ENCODE peak calls at places on chromosome 18, in nine cellular contexts. One of them, this sample, is unnamed. For H3K4me1, the result is how much of the 10 kb centered on the place peaks cover.

GRCh38 chr18:12904012-12904516 is 20.0 kb upstream of the PTPN2 start:
- DNase-seq in upper lobe of right lung: no peak
- DNase-seq in GM23338: no peak
- DNase-seq in neural progenitor cell: no peak
- DNase-seq in IMR-90: no peak
- DNase-seq in DND-41: peak
- DNase-seq in H9: no peak
- DNase-seq in K562: peak
- DNase-seq in left ventricle myocardium inferior: peak
- DNase-seq in this sample: no peak

GRCh38 chr18:41529093-41529492 is 425.9 kb upstream of the PIK3C3 start:
- DNase-seq in DND-41: no peak
- DNase-seq in neural progenitor cell: no peak
- DNase-seq in IMR-90: no peak
- DNase-seq in K562: no peak
- DNase-seq in H9: no peak
- DNase-seq in GM23338: no peak
- DNase-seq in upper lobe of right lung: no peak
- DNase-seq in left ventricle myocardium inferior: no peak
- DNase-seq in this sample: no peak

GRCh38 chr18:79951545-79952456 is at the start of gene SLC66A2:
- DNase-seq in left ventricle myocardium inferior: peak
- DNase-seq in neural progenitor cell: peak
- DNase-seq in H9: peak
- DNase-seq in upper lobe of right lung: peak
- DNase-seq in GM23338: peak
- DNase-seq in DND-41: peak
- DNase-seq in IMR-90: peak
- DNase-seq in K562: peak
- DNase-seq in this sample: peak

GRCh38 chr18:32138332-32138731 is 46.7 kb downstream of the RNF138 start:
- DNase-seq in upper lobe of right lung: no peak
- DNase-seq in DND-41: no peak
- DNase-seq in IMR-90: no peak
- DNase-seq in neural progenitor cell: no peak
- DNase-seq in H9: no peak
- DNase-seq in left ventricle myocardium inferior: no peak
- DNase-seq in GM23338: no peak
- DNase-seq in K562: peak
- DNase-seq in this sample: no peak

GRCh38 chr18:22340340-22340739 is 77.4 kb downstream of the CTAGE1 start:
- DNase-seq in IMR-90: no peak
- DNase-seq in GM23338: no peak
- DNase-seq in K562: no peak
- DNase-seq in upper lobe of right lung: no peak
- DNase-seq in neural progenitor cell: no peak
- DNase-seq in left ventricle myocardium inferior: no peak
- DNase-seq in DND-41: no peak
- DNase-seq in H9: no peak
- DNase-seq in this sample: no peak

GRCh38 chr18:42931501-42931900 is 184.0 kb downstream of the RIT2 start:
- DNase-seq in H9: no peak
- DNase-seq in K562: no peak
- DNase-seq in GM23338: no peak
- DNase-seq in DND-41: no peak
- DNase-seq in left ventricle myocardium inferior: no peak
- DNase-seq in IMR-90: peak
- DNase-seq in neural progenitor cell: no peak
- DNase-seq in upper lobe of right lung: no peak
- DNase-seq in this sample: no peak

GRCh38 chr18:80132196-80132812 is 23.2 kb downstream of the ADNP2 start:
- DNase-seq in left ventricle myocardium inferior: no peak
- DNase-seq in DND-41: no peak
- DNase-seq in GM23338: no peak
- DNase-seq in upper lobe of right lung: no peak
- DNase-seq in neural progenitor cell: no peak
- DNase-seq in K562: no peak
- DNase-seq in H9: no peak
- DNase-seq in IMR-90: no peak
- DNase-seq in this sample: no peak

GRCh38 chr18:36045241-36045999 is 21.9 kb downstream of the RPRD1A start:
- DNase-seq in H9: no peak
- DNase-seq in left ventricle myocardium inferior: no peak
- DNase-seq in neural progenitor cell: no peak
- DNase-seq in GM23338: peak
- DNase-seq in IMR-90: no peak
- DNase-seq in K562: no peak
- DNase-seq in upper lobe of right lung: no peak
- DNase-seq in DND-41: no peak
- DNase-seq in this sample: no peak

GRCh38 chr18:51107082-51107481 is 77.1 kb downstream of the SMAD4 start:
- DNase-seq in IMR-90: no peak
- DNase-seq in DND-41: no peak
- DNase-seq in neural progenitor cell: no peak
- DNase-seq in GM23338: no peak
- DNase-seq in upper lobe of right lung: no peak
- DNase-seq in H9: no peak
- DNase-seq in K562: no peak
- DNase-seq in left ventricle myocardium inferior: no peak
- DNase-seq in this sample: no peak

GRCh38 chr18:46166261-46166970 is 62.2 kb downstream of the HAUS1 start:
- DNase-seq in IMR-90: no peak
- DNase-seq in upper lobe of right lung: no peak
- DNase-seq in H9: peak
- DNase-seq in K562: no peak
- DNase-seq in GM23338: peak
- DNase-seq in left ventricle myocardium inferior: no peak
- DNase-seq in neural progenitor cell: no peak
- DNase-seq in DND-41: no peak
- DNase-seq in this sample: no peak

GRCh38 chr18:7000484-7001096 is 117.0 kb downstream of the LAMA1 start:
- DNase-seq in upper lobe of right lung: no peak
- DNase-seq in neural progenitor cell: peak
- DNase-seq in K562: no peak
- DNase-seq in IMR-90: peak
- DNase-seq in left ventricle myocardium inferior: no peak
- DNase-seq in H9: no peak
- DNase-seq in GM23338: peak
- DNase-seq in DND-41: no peak
- DNase-seq in this sample: no peak

GRCh38 chr18:76981388-76981968 is 151.1 kb downstream of the MBP start:
- DNase-seq in neural progenitor cell: no peak
- DNase-seq in H9: peak
- DNase-seq in left ventricle myocardium inferior: no peak
- DNase-seq in GM23338: no peak
- DNase-seq in IMR-90: peak
- DNase-seq in DND-41: no peak
- DNase-seq in K562: no peak
- DNase-seq in upper lobe of right lung: no peak
- DNase-seq in this sample: no peak

GRCh38 chr18:35477974-35478373 is 19.8 kb downstream of the INO80C start:
- DNase-seq in GM23338: no peak
- DNase-seq in neural progenitor cell: no peak
- DNase-seq in left ventricle myocardium inferior: no peak
- DNase-seq in K562: no peak
- DNase-seq in IMR-90: no peak
- DNase-seq in DND-41: no peak
- DNase-seq in H9: no peak
- DNase-seq in upper lobe of right lung: no peak
- DNase-seq in this sample: no peak

GRCh38 chr18:36636237-36636792 is 192.5 kb downstream of the TPGS2 start:
- DNase-seq in H9: no peak
- DNase-seq in IMR-90: peak
- DNase-seq in upper lobe of right lung: no peak
- DNase-seq in DND-41: no peak
- DNase-seq in left ventricle myocardium inferior: no peak
- DNase-seq in neural progenitor cell: no peak
- DNase-seq in K562: no peak
- DNase-seq in GM23338: no peak
- DNase-seq in this sample: no peak

GRCh38 chr18:32289480-32290075 is 99.7 kb downstream of the MEP1B start:
- DNase-seq in IMR-90: peak
- DNase-seq in neural progenitor cell: peak
- DNase-seq in K562: no peak
- DNase-seq in GM23338: peak
- DNase-seq in DND-41: peak
- DNase-seq in left ventricle myocardium inferior: no peak
- DNase-seq in upper lobe of right lung: no peak
- DNase-seq in H9: peak
- DNase-seq in this sample: no peak

GRCh38 chr18:10440874-10441273 is 13.6 kb upstream of the APCDD1 start:
- DNase-seq in K562: no peak
- DNase-seq in GM23338: no peak
- DNase-seq in left ventricle myocardium inferior: no peak
- DNase-seq in upper lobe of right lung: no peak
- DNase-seq in IMR-90: no peak
- DNase-seq in neural progenitor cell: no peak
- DNase-seq in H9: no peak
- DNase-seq in DND-41: no peak
- DNase-seq in this sample: no peak

GRCh38 chr18:48326901-48327675 is 82.1 kb downstream of the ZBTB7C start:
- DNase-seq in neural progenitor cell: no peak
- DNase-seq in K562: no peak
- DNase-seq in H9: no peak
- DNase-seq in upper lobe of right lung: peak
- DNase-seq in IMR-90: peak
- DNase-seq in left ventricle myocardium inferior: no peak
- DNase-seq in GM23338: no peak
- DNase-seq in DND-41: no peak
- DNase-seq in this sample: no peak

GRCh38 chr18:45738660-45739059 is 14.7 kb downstream of the SLC14A1 start:
- DNase-seq in GM23338: peak
- DNase-seq in neural progenitor cell: no peak
- DNase-seq in IMR-90: no peak
- DNase-seq in left ventricle myocardium inferior: no peak
- DNase-seq in K562: no peak
- DNase-seq in upper lobe of right lung: no peak
- DNase-seq in H9: peak
- DNase-seq in DND-41: no peak
- DNase-seq in this sample: no peak

GRCh38 chr18:57009836-57010235 is 137.1 kb upstream of the BOD1L2 start:
- DNase-seq in K562: no peak
- DNase-seq in IMR-90: no peak
- DNase-seq in left ventricle myocardium inferior: no peak
- DNase-seq in H9: no peak
- DNase-seq in upper lobe of right lung: no peak
- DNase-seq in DND-41: no peak
- DNase-seq in GM23338: no peak
- DNase-seq in neural progenitor cell: no peak
- DNase-seq in this sample: no peak

GRCh38 chr18:21168880-21169279 is 57.3 kb upstream of the ROCK1 start:
- DNase-seq in IMR-90: no peak
- DNase-seq in GM23338: no peak
- DNase-seq in DND-41: no peak
- DNase-seq in K562: no peak
- DNase-seq in upper lobe of right lung: no peak
- DNase-seq in H9: no peak
- DNase-seq in neural progenitor cell: no peak
- DNase-seq in left ventricle myocardium inferior: no peak
- DNase-seq in this sample: no peak

GRCh38 chr18:44323125-44323524 is 357.6 kb upstream of the SETBP1 start:
- DNase-seq in H9: no peak
- DNase-seq in K562: no peak
- DNase-seq in upper lobe of right lung: no peak
- DNase-seq in left ventricle myocardium inferior: no peak
- DNase-seq in IMR-90: no peak
- DNase-seq in DND-41: no peak
- DNase-seq in GM23338: no peak
- DNase-seq in neural progenitor cell: no peak
- DNase-seq in this sample: no peak
- H3K4me1 ChIP-seq in H9: under half
- H3K4me1 ChIP-seq in K562: under half
- H3K4me1 ChIP-seq in upper lobe of right lung: under half
- H3K4me1 ChIP-seq in left ventricle myocardium inferior: under half
- H3K4me1 ChIP-seq in IMR-90: under half
- H3K4me1 ChIP-seq in DND-41: under half
- H3K4me1 ChIP-seq in GM23338: under half
- H3K4me1 ChIP-seq in neural progenitor cell: under half
- H3K4me1 ChIP-seq in this sample: under half

GRCh38 chr18:2902327-2902726 is 55.5 kb downstream of the EMILIN2 start:
- DNase-seq in IMR-90: no peak
- DNase-seq in left ventricle myocardium inferior: no peak
- DNase-seq in neural progenitor cell: no peak
- DNase-seq in K562: no peak
- DNase-seq in H9: no peak
- DNase-seq in DND-41: no peak
- DNase-seq in upper lobe of right lung: no peak
- DNase-seq in GM23338: no peak
- DNase-seq in this sample: no peak
- H3K4me1 ChIP-seq in IMR-90: under half
- H3K4me1 ChIP-seq in left ventricle myocardium inferior: half or more
- H3K4me1 ChIP-seq in neural progenitor cell: under half
- H3K4me1 ChIP-seq in K562: under half
- H3K4me1 ChIP-seq in H9: under half
- H3K4me1 ChIP-seq in DND-41: under half
- H3K4me1 ChIP-seq in upper lobe of right lung: under half
- H3K4me1 ChIP-seq in GM23338: under half
- H3K4me1 ChIP-seq in this sample: under half

DNA sequence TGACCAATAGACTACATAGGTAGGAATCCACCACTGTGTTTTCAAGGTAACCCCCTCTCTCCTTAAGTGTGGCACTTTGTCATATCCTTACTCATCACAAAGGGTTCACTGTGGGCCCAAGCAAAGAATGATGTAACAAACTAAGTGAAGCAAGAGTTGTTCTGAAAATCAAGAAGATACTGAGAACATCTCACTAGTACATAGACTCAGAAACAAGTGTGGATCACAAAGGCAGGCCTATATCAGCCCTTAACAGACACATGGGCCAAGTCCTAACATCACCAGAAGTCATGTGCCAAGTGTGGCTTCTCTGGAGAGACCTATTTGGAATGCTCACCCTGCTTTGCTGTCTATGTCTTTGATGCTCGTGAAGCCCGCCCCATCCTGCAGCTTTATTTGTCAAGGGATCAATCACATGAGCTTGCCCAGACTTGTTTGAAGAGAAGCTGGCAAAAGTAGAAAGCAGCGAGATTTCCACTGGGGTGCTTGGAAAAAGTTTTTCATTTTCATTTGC is 131.2 kb upstream of the TTC39C start:
- DNase-seq in K562: no peak
- DNase-seq in left ventricle myocardium inferior: no peak
- DNase-seq in DND-41: peak
- DNase-seq in IMR-90: peak
- DNase-seq in neural progenitor cell: no peak
- DNase-seq in GM23338: no peak
- DNase-seq in upper lobe of right lung: no peak
- DNase-seq in H9: no peak
- DNase-seq in this sample: no peak
- H3K4me1 ChIP-seq in K562: under half
- H3K4me1 ChIP-seq in left ventricle myocardium inferior: under half
- H3K4me1 ChIP-seq in DND-41: under half
- H3K4me1 ChIP-seq in IMR-90: under half
- H3K4me1 ChIP-seq in neural progenitor cell: under half
- H3K4me1 ChIP-seq in GM23338: under half
- H3K4me1 ChIP-seq in upper lobe of right lung: under half
- H3K4me1 ChIP-seq in H9: under half
- H3K4me1 ChIP-seq in this sample: under half

DNA sequence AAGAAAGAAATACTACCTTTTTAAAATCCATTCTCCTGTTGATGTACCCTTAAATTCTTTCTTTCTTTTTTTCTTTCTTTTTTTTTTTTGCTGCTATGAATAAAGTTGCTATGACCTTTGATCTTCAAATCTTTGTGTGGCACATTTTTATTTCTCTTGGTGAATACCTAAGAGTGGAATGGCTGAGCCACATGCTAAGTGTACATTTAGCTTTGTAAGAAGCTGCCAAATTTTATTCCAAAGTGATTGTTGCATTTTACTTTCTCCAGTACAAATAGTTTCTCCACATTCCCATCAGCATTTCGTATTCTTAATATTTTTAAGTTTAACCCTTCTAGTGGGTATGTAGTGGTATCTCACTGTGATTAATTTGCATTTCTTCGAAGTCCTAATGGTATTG is 88.8 kb upstream of the RAB27B start:
- DNase-seq in left ventricle myocardium inferior: no peak
- DNase-seq in IMR-90: peak
- DNase-seq in K562: no peak
- DNase-seq in GM23338: no peak
- DNase-seq in H9: no peak
- DNase-seq in neural progenitor cell: no peak
- DNase-seq in DND-41: no peak
- DNase-seq in upper lobe of right lung: no peak
- DNase-seq in this sample: no peak
- H3K4me1 ChIP-seq in left ventricle myocardium inferior: under half
- H3K4me1 ChIP-seq in IMR-90: under half
- H3K4me1 ChIP-seq in K562: under half
- H3K4me1 ChIP-seq in GM23338: under half
- H3K4me1 ChIP-seq in H9: under half
- H3K4me1 ChIP-seq in neural progenitor cell: under half
- H3K4me1 ChIP-seq in DND-41: under half
- H3K4me1 ChIP-seq in upper lobe of right lung: under half
- H3K4me1 ChIP-seq in this sample: under half